ENCODE peak calls at places on chromosomes 5 and 9, in five cellular contexts. L is islet precursor cell; N is sigmoid colon; Y is activated CD4-positive, alpha-beta T cell treated with anti-CD3 and anti-CD28 coated beads, Interleukin-2, amount 50 U/mL, for 4 hours; I is RPMI7951. D is an unnamed sample.
A peak's percentile ranks its signal among the peaks of the same experiment; 100 is the strongest.

GRCh38 chr9:92761686-92762085 is 2.9 kb downstream of the BICD2 start:
- DNase-seq in L (no peak), N (no peak), Y (no peak), I (no peak), D (no peak)

GRCh38 chr9:78029601-78030552 is 1.7 kb downstream of the GNAQ start:
- DNase-seq in L (no peak), N (peak; percentile 69), Y (no peak), I (peak; percentile 32), D (no peak)

GRCh38 chr5:170357853-170358497 is 31.2 kb downstream of the KCNMB1 start:
- DNase-seq in L (peak; percentile 64), N (peak; percentile 91), Y (no peak), I (no peak), D (no peak)

GRCh38 chr9:95441081-95441480 is 75.7 kb downstream of the PTCH1 start:
- DNase-seq in L (no peak), N (no peak), Y (no peak), I (no peak), D (no peak)

GRCh38 chr5:76615759-76616158 is 7.4 kb downstream of the F2RL2 start:
- DNase-seq in L (no peak), N (no peak), Y (no peak), I (no peak), D (no peak)

GRCh38 chr9:16136961-16137360 is 584.1 kb downstream of the CCDC171 start:
- DNase-seq in L (no peak), N (no peak), Y (no peak), I (peak; percentile 79), D (no peak)

GRCh38 chr9:21395778-21396717 is 10.8 kb upstream of the IFNA2 start:
- DNase-seq in L (peak; percentile 82), N (peak; percentile 73), Y (peak; percentile 56), I (peak; percentile 19), D (peak; percentile 17)

GRCh38 chr5:178324481-178325310 is 92.1 kb upstream of the PHYKPL start:
- DNase-seq in L (no peak), N (peak; percentile 57), Y (no peak), I (no peak), D (no peak)

GRCh38 chr9:28342815-28343338 is 769.6 kb upstream of the C9orf72 start:
- DNase-seq in L (no peak), N (no peak), Y (no peak), I (no peak), D (no peak)

GRCh38 chr9:83596899-83597504 is 25.9 kb upstream of the IDNK start:
- DNase-seq in L (peak; percentile 66), N (no peak), Y (no peak), I (no peak), D (no peak)

GRCh38 chr5:164048527-164048926 is 543.1 kb downstream of the MAT2B start:
- DNase-seq in L (no peak), N (no peak), Y (no peak), I (no peak), D (no peak)

GRCh38 chr5:33441241-33441844 is 578 bp downstream of the TARS1 start:
- DNase-seq in L (no peak), N (no peak), Y (peak; percentile 17), I (peak; percentile 76), D (peak; percentile 3)

D was measured in hypothalamus.